ENCODE peak calls at places on chromosome 10, in eight cellular contexts. One of them, this sample, is unnamed.

GRCh38 chr10:95814011-95814727 is 58.2 kb downstream of the ENTPD1 start:
- DNase-seq in left lung: no peak
- DNase-seq in OCI-LY7: no peak
- DNase-seq in PC-3: peak; percentile 55
- DNase-seq in transverse colon: no peak
- DNase-seq in H1: no peak
- DNase-seq in IMR-90: peak; percentile 89
- DNase-seq in type B pancreatic cell: no peak
- DNase-seq in this sample: no peak

GRCh38 chr10:76178561-76179292 is 747.3 kb downstream of the LRMDA start:
- DNase-seq in left lung: no peak
- DNase-seq in OCI-LY7: no peak
- DNase-seq in PC-3: no peak
- DNase-seq in transverse colon: no peak
- DNase-seq in H1: no peak
- DNase-seq in IMR-90: no peak
- DNase-seq in type B pancreatic cell: no peak
- DNase-seq in this sample: no peak

GRCh38 chr10:17472481-17473227 is 18.3 kb upstream of the ST8SIA6 start:
- DNase-seq in left lung: no peak
- DNase-seq in OCI-LY7: no peak
- DNase-seq in PC-3: no peak
- DNase-seq in transverse colon: no peak
- DNase-seq in H1: no peak
- DNase-seq in IMR-90: no peak
- DNase-seq in type B pancreatic cell: no peak
- DNase-seq in this sample: no peak

GRCh38 chr10:131852161-131852822 is 48.5 kb upstream of the PPP2R2D start:
- DNase-seq in left lung: no peak
- DNase-seq in OCI-LY7: no peak
- DNase-seq in PC-3: no peak
- DNase-seq in transverse colon: no peak
- DNase-seq in H1: peak; percentile 35
- DNase-seq in IMR-90: no peak
- DNase-seq in type B pancreatic cell: peak; percentile 62
- DNase-seq in this sample: peak; percentile 68

GRCh38 chr10:60189861-60190475 is 199.7 kb downstream of the ANK3 start:
- DNase-seq in left lung: no peak
- DNase-seq in OCI-LY7: no peak
- DNase-seq in PC-3: no peak
- DNase-seq in transverse colon: no peak
- DNase-seq in H1: no peak
- DNase-seq in IMR-90: no peak
- DNase-seq in type B pancreatic cell: no peak
- DNase-seq in this sample: no peak

GRCh38 chr10:23046032-23046431 is 49.3 kb upstream of the MSRB2 start:
- DNase-seq in left lung: no peak
- DNase-seq in OCI-LY7: no peak
- DNase-seq in PC-3: no peak
- DNase-seq in transverse colon: no peak
- DNase-seq in H1: no peak
- DNase-seq in IMR-90: no peak
- DNase-seq in type B pancreatic cell: no peak
- DNase-seq in this sample: no peak

GRCh38 chr10:61173450-61173849 is 229.5 kb upstream of the RHOBTB1 start:
- DNase-seq in left lung: no peak
- DNase-seq in OCI-LY7: no peak
- DNase-seq in PC-3: no peak
- DNase-seq in transverse colon: no peak
- DNase-seq in H1: no peak
- DNase-seq in IMR-90: no peak
- DNase-seq in type B pancreatic cell: no peak
- DNase-seq in this sample: no peak

GRCh38 chr10:59240581-59241183 is 64.2 kb downstream of the PHYHIPL start:
- DNase-seq in left lung: no peak
- DNase-seq in OCI-LY7: peak; percentile 16
- DNase-seq in PC-3: peak; percentile 79
- DNase-seq in transverse colon: no peak
- DNase-seq in H1: peak; percentile 49
- DNase-seq in IMR-90: peak; percentile 55
- DNase-seq in type B pancreatic cell: no peak
- DNase-seq in this sample: no peak

GRCh38 chr10:125016611-125017202 is 74.8 kb downstream of the ZRANB1 start:
- DNase-seq in left lung: no peak
- DNase-seq in OCI-LY7: no peak
- DNase-seq in PC-3: no peak
- DNase-seq in transverse colon: no peak
- DNase-seq in H1: no peak
- DNase-seq in IMR-90: no peak
- DNase-seq in type B pancreatic cell: no peak
- DNase-seq in this sample: no peak

GRCh38 chr10:70540089-70540788 is 61.7 kb downstream of the PALD1 start:
- DNase-seq in left lung: no peak
- DNase-seq in OCI-LY7: no peak
- DNase-seq in PC-3: peak; percentile 69
- DNase-seq in transverse colon: no peak
- DNase-seq in H1: peak; percentile 78
- DNase-seq in IMR-90: no peak
- DNase-seq in type B pancreatic cell: no peak
- DNase-seq in this sample: peak; percentile 77

GRCh38 chr10:42690449-42691360 is 52.3 kb upstream of the ZNF33B start:
- DNase-seq in left lung: no peak
- DNase-seq in OCI-LY7: no peak
- DNase-seq in PC-3: peak; percentile 34
- DNase-seq in transverse colon: no peak
- DNase-seq in H1: no peak
- DNase-seq in IMR-90: no peak
- DNase-seq in type B pancreatic cell: no peak
- DNase-seq in this sample: no peak

GRCh38 chr10:8453587-8453986 is 399.1 kb downstream of the GATA3 start:
- DNase-seq in left lung: peak; percentile 50
- DNase-seq in OCI-LY7: no peak
- DNase-seq in PC-3: peak; percentile 35
- DNase-seq in transverse colon: no peak
- DNase-seq in H1: no peak
- DNase-seq in IMR-90: no peak
- DNase-seq in type B pancreatic cell: no peak
- DNase-seq in this sample: no peak

GRCh38 chr10:29858352-29859267 is 200.8 kb downstream of the JCAD start:
- DNase-seq in left lung: peak; percentile 69
- DNase-seq in OCI-LY7: no peak
- DNase-seq in PC-3: peak; percentile 81
- DNase-seq in transverse colon: peak; percentile 60
- DNase-seq in H1: peak; percentile 54
- DNase-seq in IMR-90: peak; percentile 82
- DNase-seq in type B pancreatic cell: no peak
- DNase-seq in this sample: no peak

GRCh38 chr10:6406220-6407033 is 173.6 kb downstream of the PRKCQ start:
- DNase-seq in left lung: no peak
- DNase-seq in OCI-LY7: peak; percentile 70
- DNase-seq in PC-3: peak; percentile 55
- DNase-seq in transverse colon: no peak
- DNase-seq in H1: no peak
- DNase-seq in IMR-90: peak; percentile 37
- DNase-seq in type B pancreatic cell: no peak
- DNase-seq in this sample: no peak

GRCh38 chr10:69573056-69573806 is at the start of gene NEUROG3:
- DNase-seq in left lung: no peak
- DNase-seq in OCI-LY7: peak; percentile 27
- DNase-seq in PC-3: no peak
- DNase-seq in transverse colon: no peak
- DNase-seq in H1: peak; percentile 79
- DNase-seq in IMR-90: no peak
- DNase-seq in type B pancreatic cell: no peak
- DNase-seq in this sample: no peak

GRCh38 chr10:107666214-107666613 is 501.7 kb upstream of the SORCS1 start:
- DNase-seq in left lung: no peak
- DNase-seq in OCI-LY7: no peak
- DNase-seq in PC-3: no peak
- DNase-seq in transverse colon: no peak
- DNase-seq in H1: no peak
- DNase-seq in IMR-90: no peak
- DNase-seq in type B pancreatic cell: no peak
- DNase-seq in this sample: no peak

GRCh38 chr10:69662901-69663300 is 32.9 kb downstream of the FAM241B start:
- DNase-seq in left lung: no peak
- DNase-seq in OCI-LY7: no peak
- DNase-seq in PC-3: no peak
- DNase-seq in transverse colon: no peak
- DNase-seq in H1: no peak
- DNase-seq in IMR-90: no peak
- DNase-seq in type B pancreatic cell: no peak
- DNase-seq in this sample: peak; percentile 70

GRCh38 chr10:114905450-114905849 is 32.5 kb upstream of the TRUB1 start:
- DNase-seq in left lung: no peak
- DNase-seq in OCI-LY7: no peak
- DNase-seq in PC-3: peak; percentile 53
- DNase-seq in transverse colon: no peak
- DNase-seq in H1: no peak
- DNase-seq in IMR-90: peak; percentile 16
- DNase-seq in type B pancreatic cell: no peak
- DNase-seq in this sample: no peak

DNA sequence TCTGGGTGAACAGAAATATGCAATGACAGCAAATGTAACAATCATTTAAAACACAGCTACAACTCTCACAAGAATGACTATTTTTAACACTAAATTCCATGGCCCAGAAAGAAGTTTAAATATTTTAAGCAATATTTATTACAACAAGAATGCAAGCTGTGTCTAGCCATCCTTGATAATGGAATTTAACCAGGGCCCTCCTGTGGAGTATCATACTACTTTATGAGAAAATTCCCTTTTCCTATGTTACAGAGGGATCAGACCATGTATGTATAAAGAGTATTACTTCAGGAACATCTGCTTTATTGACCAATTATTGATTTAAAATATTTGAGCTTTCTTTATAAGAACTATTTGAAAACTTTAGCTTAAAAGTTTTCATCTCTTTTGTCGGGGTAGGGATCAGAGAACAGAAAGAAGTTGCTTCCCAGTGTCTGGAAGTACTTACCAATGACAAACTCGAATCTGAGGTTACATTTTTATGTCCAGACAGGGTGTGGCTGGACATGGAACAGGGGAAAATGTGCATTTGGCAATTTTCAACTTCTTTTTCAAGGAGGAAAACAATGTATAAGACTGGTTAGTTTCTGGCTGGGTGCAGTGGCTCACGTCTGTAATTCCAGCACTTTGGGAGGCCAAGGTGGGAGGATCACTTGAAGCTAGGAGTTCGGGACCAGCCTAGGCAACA is 48.3 kb upstream of the NRBF2 start:
- DNase-seq in left lung: no peak
- DNase-seq in OCI-LY7: no peak
- DNase-seq in PC-3: no peak
- DNase-seq in transverse colon: no peak
- DNase-seq in H1: no peak
- DNase-seq in IMR-90: no peak
- DNase-seq in type B pancreatic cell: no peak
- DNase-seq in this sample: no peak
- TF ChIP-seq CTCF in left lung: no peak
- TF ChIP-seq CTCF in OCI-LY7: no peak
- TF ChIP-seq CTCF in PC-3: no peak
- TF ChIP-seq CTCF in transverse colon: no peak
- TF ChIP-seq CTCF in H1: no peak
- TF ChIP-seq CTCF in IMR-90: no peak
- TF ChIP-seq CTCF in type B pancreatic cell: no peak
- TF ChIP-seq CTCF in this sample: no peak

GRCh38 chr10:99234067-99234738 is 1.4 kb downstream of the HPSE2 start:
- DNase-seq in left lung: peak; percentile 72
- DNase-seq in OCI-LY7: peak; percentile 61
- DNase-seq in PC-3: no peak
- DNase-seq in transverse colon: peak; percentile 50
- DNase-seq in H1: peak; percentile 72
- DNase-seq in IMR-90: peak; percentile 31
- DNase-seq in type B pancreatic cell: peak; percentile 72
- DNase-seq in this sample: no peak
- TF ChIP-seq CTCF in left lung: no peak
- TF ChIP-seq CTCF in OCI-LY7: no peak
- TF ChIP-seq CTCF in PC-3: no peak
- TF ChIP-seq CTCF in transverse colon: no peak
- TF ChIP-seq CTCF in H1: no peak
- TF ChIP-seq CTCF in IMR-90: no peak
- TF ChIP-seq CTCF in type B pancreatic cell: no peak
- TF ChIP-seq CTCF in this sample: no peak

GRCh38 chr10:31399171-31399570 is 80.2 kb downstream of the ZEB1 start:
- DNase-seq in left lung: no peak
- DNase-seq in OCI-LY7: no peak
- DNase-seq in PC-3: no peak
- DNase-seq in transverse colon: no peak
- DNase-seq in H1: no peak
- DNase-seq in IMR-90: no peak
- DNase-seq in type B pancreatic cell: no peak
- DNase-seq in this sample: no peak

GRCh38 chr10:31404640-31405039 is 85.6 kb downstream of the ZEB1 start:
- DNase-seq in left lung: no peak
- DNase-seq in OCI-LY7: no peak
- DNase-seq in PC-3: no peak
- DNase-seq in transverse colon: no peak
- DNase-seq in H1: no peak
- DNase-seq in IMR-90: peak; percentile 27
- DNase-seq in type B pancreatic cell: no peak
- DNase-seq in this sample: no peak

GRCh38 chr10:31399631-31400030 is 80.6 kb downstream of the ZEB1 start:
- DNase-seq in left lung: no peak
- DNase-seq in OCI-LY7: no peak
- DNase-seq in PC-3: peak; percentile 12
- DNase-seq in transverse colon: no peak
- DNase-seq in H1: no peak
- DNase-seq in IMR-90: no peak
- DNase-seq in type B pancreatic cell: no peak
- DNase-seq in this sample: no peak

GRCh38 chr10:31397852-31398251 is 78.8 kb downstream of the ZEB1 start:
- DNase-seq in left lung: no peak
- DNase-seq in OCI-LY7: no peak
- DNase-seq in PC-3: no peak
- DNase-seq in transverse colon: no peak
- DNase-seq in H1: no peak
- DNase-seq in IMR-90: no peak
- DNase-seq in type B pancreatic cell: no peak
- DNase-seq in this sample: no peak

GRCh38 chr10:31401287-31401686 is 82.3 kb downstream of the ZEB1 start:
- DNase-seq in left lung: no peak
- DNase-seq in OCI-LY7: no peak
- DNase-seq in PC-3: peak; percentile 65
- DNase-seq in transverse colon: no peak
- DNase-seq in H1: no peak
- DNase-seq in IMR-90: no peak
- DNase-seq in type B pancreatic cell: no peak
- DNase-seq in this sample: no peak
- TF ChIP-seq CTCF in left lung: no peak
- TF ChIP-seq CTCF in OCI-LY7: no peak
- TF ChIP-seq CTCF in PC-3: no peak
- TF ChIP-seq CTCF in transverse colon: no peak
- TF ChIP-seq CTCF in H1: no peak
- TF ChIP-seq CTCF in IMR-90: no peak
- TF ChIP-seq CTCF in type B pancreatic cell: no peak
- TF ChIP-seq CTCF in this sample: no peak

DNA sequence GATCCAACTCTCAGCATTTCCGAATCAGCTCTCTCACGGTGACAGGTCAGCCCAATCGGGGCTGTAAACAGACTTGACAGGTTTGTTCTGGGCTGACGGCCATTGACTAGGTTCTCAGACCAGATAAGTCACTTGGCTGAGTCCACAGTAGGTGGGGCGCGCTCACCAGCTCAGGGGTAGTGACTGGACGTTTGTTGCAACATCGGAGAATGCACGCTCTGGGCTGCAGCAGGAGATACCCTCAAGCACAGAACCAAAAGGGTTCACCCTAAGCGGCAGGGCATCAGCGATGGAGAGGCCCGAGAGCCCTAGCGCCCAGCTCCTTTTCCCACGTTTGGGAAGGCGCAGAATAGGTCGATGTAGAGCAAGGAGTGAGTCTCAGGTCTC is 1.8 kb downstream of the KLLN start:
- DNase-seq in left lung: peak; percentile 86
- DNase-seq in OCI-LY7: peak; percentile 82
- DNase-seq in PC-3: peak; percentile 84
- DNase-seq in transverse colon: peak; percentile 79
- DNase-seq in H1: no peak
- DNase-seq in IMR-90: peak; percentile 89
- DNase-seq in type B pancreatic cell: no peak
- DNase-seq in this sample: no peak
- TF ChIP-seq CTCF in left lung: no peak
- TF ChIP-seq CTCF in OCI-LY7: no peak
- TF ChIP-seq CTCF in PC-3: no peak
- TF ChIP-seq CTCF in transverse colon: no peak
- TF ChIP-seq CTCF in H1: peak; percentile 1
- TF ChIP-seq CTCF in IMR-90: peak; percentile 45
- TF ChIP-seq CTCF in type B pancreatic cell: no peak
- TF ChIP-seq CTCF in this sample: no peak